ENCODE peak calls at places on chromosome 16, in nine cellular contexts. P is NCI-H1105 treated with DMSO at 0.1 percent for 48 hours; S is activated CD8-positive, alpha-beta memory T cell treated with anti-CD3 and anti-CD28 coated beads for 4 hours; X is uterus; M is A549; B is ELF-1; A is OCI-LY7; J is germinal center; T is foreskin fibroblast. N is an unnamed sample.

GRCh38 chr16:2173366-2173765 is 17.8 kb downstream of the TRAF7 start:
- DNase-seq in S (no peak), P (no peak), J (no peak), B (no peak), T (no peak), A (no peak), X (no peak), M (no peak), N (no peak)

GRCh38 chr16:67209565-67209964 is 10.6 kb downstream of the ELMO3 start:
- DNase-seq in S (no peak), J (no peak), B (no peak), X (no peak), A (no peak), T (no peak), M (no peak), P (no peak), N (no peak)

GRCh38 chr16:11319529-11320146 is 25.6 kb upstream of the RMI2 start:
- DNase-seq in S (no peak), P (peak), B (no peak), X (no peak), T (peak), A (peak), J (no peak), M (no peak), N (no peak)

GRCh38 chr16:34078697-34079096 is 619.3 kb downstream of the TP53TG3F start:
- DNase-seq in J (no peak), X (no peak), B (no peak), T (peak), S (no peak), P (no peak), A (no peak), M (no peak), N (no peak)

GRCh38 chr16:78372302-78372701 is 272.8 kb downstream of the WWOX start:
- DNase-seq in P (no peak), X (no peak), T (no peak), B (no peak), J (no peak), S (no peak), A (no peak), M (no peak), N (no peak)

GRCh38 chr16:3188925-3189825 is 1.2 kb downstream of the OR1F1 start:
- DNase-seq in S (no peak), A (no peak), T (peak), M (peak), P (no peak), J (no peak), B (peak), X (no peak), N (no peak)

GRCh38 chr16:46832757-46833464 is 1.9 kb upstream of the C16orf87 start:
- DNase-seq in A (no peak), X (no peak), J (no peak), B (no peak), T (no peak), P (no peak), M (no peak), S (no peak), N (no peak)

GRCh38 chr16:24035127-24035842 is 199.5 kb downstream of the PRKCB start:
- DNase-seq in J (no peak), M (no peak), X (no peak), S (no peak), A (no peak), B (peak), P (no peak), T (no peak), N (peak)

GRCh38 chr16:9797306-9797705 is 384.9 kb downstream of the GRIN2A start:
- DNase-seq in B (no peak), M (peak), T (peak), A (no peak), X (no peak), J (no peak), P (no peak), S (no peak), N (no peak)

GRCh38 chr16:81483970-81484595 is 39.5 kb downstream of the CMIP start:
- DNase-seq in A (no peak), S (no peak), T (no peak), M (no peak), P (no peak), X (no peak), J (no peak), B (peak), N (no peak)

N was measured in T-cell.